ENCODE peak calls at places on chromosome 18, in eight cellular contexts. One of them, this sample, is unnamed.

GRCh38 chr18:52588916-52589315 is 248.9 kb downstream of the DCC start:
- DNase-seq in fibroblast of lung: peak
- DNase-seq in tibial artery: no peak
- DNase-seq in fibroblast of mammary gland: peak
- DNase-seq in kidney: no peak
- DNase-seq in AG04450: peak
- DNase-seq in HFF-Myc: no peak
- DNase-seq in neural progenitor cell: no peak
- DNase-seq in this sample: no peak

GRCh38 chr18:27862056-27862682 is 314.8 kb downstream of the CDH2 start:
- DNase-seq in tibial artery: no peak
- DNase-seq in HFF-Myc: no peak
- DNase-seq in kidney: no peak
- DNase-seq in fibroblast of mammary gland: no peak
- DNase-seq in AG04450: no peak
- DNase-seq in fibroblast of lung: no peak
- DNase-seq in neural progenitor cell: no peak
- DNase-seq in this sample: no peak

GRCh38 chr18:32637216-32637615 is 135.6 kb downstream of the KLHL14 start:
- DNase-seq in fibroblast of lung: no peak
- DNase-seq in neural progenitor cell: no peak
- DNase-seq in kidney: no peak
- DNase-seq in HFF-Myc: no peak
- DNase-seq in fibroblast of mammary gland: no peak
- DNase-seq in AG04450: no peak
- DNase-seq in tibial artery: no peak
- DNase-seq in this sample: no peak

GRCh38 chr18:7645756-7646155 is 78.6 kb downstream of the PTPRM start:
- DNase-seq in neural progenitor cell: no peak
- DNase-seq in HFF-Myc: no peak
- DNase-seq in fibroblast of lung: peak
- DNase-seq in fibroblast of mammary gland: no peak
- DNase-seq in AG04450: no peak
- DNase-seq in tibial artery: no peak
- DNase-seq in kidney: no peak
- DNase-seq in this sample: peak

GRCh38 chr18:44733069-44733753 is 52.5 kb downstream of the SETBP1 start:
- DNase-seq in AG04450: peak
- DNase-seq in fibroblast of mammary gland: peak
- DNase-seq in fibroblast of lung: peak
- DNase-seq in neural progenitor cell: no peak
- DNase-seq in HFF-Myc: peak
- DNase-seq in tibial artery: peak
- DNase-seq in kidney: no peak
- DNase-seq in this sample: no peak

GRCh38 chr18:848062-848795 is 36.2 kb upstream of the YES1 start:
- DNase-seq in kidney: no peak
- DNase-seq in neural progenitor cell: no peak
- DNase-seq in fibroblast of mammary gland: no peak
- DNase-seq in tibial artery: no peak
- DNase-seq in AG04450: no peak
- DNase-seq in fibroblast of lung: no peak
- DNase-seq in HFF-Myc: no peak
- DNase-seq in this sample: peak

GRCh38 chr18:27061488-27062095 is 123.5 kb downstream of the CHST9 start:
- DNase-seq in fibroblast of lung: no peak
- DNase-seq in neural progenitor cell: no peak
- DNase-seq in AG04450: no peak
- DNase-seq in HFF-Myc: no peak
- DNase-seq in fibroblast of mammary gland: no peak
- DNase-seq in tibial artery: no peak
- DNase-seq in kidney: no peak
- DNase-seq in this sample: no peak

GRCh38 chr18:39624934-39625333 is 2059.3 kb upstream of the CELF4 start:
- DNase-seq in AG04450: peak
- DNase-seq in HFF-Myc: no peak
- DNase-seq in tibial artery: no peak
- DNase-seq in fibroblast of lung: peak
- DNase-seq in neural progenitor cell: no peak
- DNase-seq in fibroblast of mammary gland: peak
- DNase-seq in kidney: no peak
- DNase-seq in this sample: no peak

GRCh38 chr18:62881509-62882016 is 166.2 kb downstream of the PHLPP1 start:
- DNase-seq in AG04450: peak
- DNase-seq in tibial artery: peak
- DNase-seq in neural progenitor cell: no peak
- DNase-seq in kidney: no peak
- DNase-seq in fibroblast of mammary gland: peak
- DNase-seq in fibroblast of lung: peak
- DNase-seq in HFF-Myc: peak
- DNase-seq in this sample: no peak

GRCh38 chr18:55096261-55097026 is 137.2 kb upstream of the CCDC68 start:
- DNase-seq in kidney: no peak
- DNase-seq in fibroblast of mammary gland: peak
- DNase-seq in fibroblast of lung: peak
- DNase-seq in tibial artery: peak
- DNase-seq in HFF-Myc: peak
- DNase-seq in AG04450: peak
- DNase-seq in neural progenitor cell: peak
- DNase-seq in this sample: no peak

GRCh38 chr18:9762561-9762960 is 54.5 kb downstream of the RAB31 start:
- DNase-seq in kidney: no peak
- DNase-seq in fibroblast of lung: no peak
- DNase-seq in neural progenitor cell: no peak
- DNase-seq in HFF-Myc: no peak
- DNase-seq in fibroblast of mammary gland: no peak
- DNase-seq in tibial artery: no peak
- DNase-seq in AG04450: no peak
- DNase-seq in this sample: no peak

GRCh38 chr18:27615345-27615844 is 430.3 kb upstream of the CHST9 start:
- DNase-seq in neural progenitor cell: no peak
- DNase-seq in fibroblast of mammary gland: no peak
- DNase-seq in tibial artery: no peak
- DNase-seq in kidney: no peak
- DNase-seq in AG04450: no peak
- DNase-seq in HFF-Myc: no peak
- DNase-seq in fibroblast of lung: no peak
- DNase-seq in this sample: no peak

GRCh38 chr18:57427429-57428181 is 7.6 kb upstream of the ONECUT2 start:
- DNase-seq in fibroblast of lung: no peak
- DNase-seq in HFF-Myc: no peak
- DNase-seq in AG04450: no peak
- DNase-seq in kidney: peak
- DNase-seq in neural progenitor cell: peak
- DNase-seq in fibroblast of mammary gland: no peak
- DNase-seq in tibial artery: no peak
- DNase-seq in this sample: no peak

GRCh38 chr18:58682429-58683069 is 11.3 kb downstream of the MALT1 start:
- DNase-seq in fibroblast of lung: peak
- DNase-seq in kidney: peak
- DNase-seq in tibial artery: peak
- DNase-seq in neural progenitor cell: no peak
- DNase-seq in AG04450: peak
- DNase-seq in HFF-Myc: peak
- DNase-seq in fibroblast of mammary gland: peak
- DNase-seq in this sample: peak

GRCh38 chr18:25923193-25923592 is 167.2 kb downstream of the SS18 start:
- DNase-seq in fibroblast of mammary gland: no peak
- DNase-seq in AG04450: no peak
- DNase-seq in tibial artery: no peak
- DNase-seq in fibroblast of lung: no peak
- DNase-seq in neural progenitor cell: no peak
- DNase-seq in HFF-Myc: no peak
- DNase-seq in kidney: no peak
- DNase-seq in this sample: no peak

GRCh38 chr18:25927830-25928229 is 162.6 kb downstream of the SS18 start:
- DNase-seq in kidney: no peak
- DNase-seq in fibroblast of lung: no peak
- DNase-seq in tibial artery: no peak
- DNase-seq in fibroblast of mammary gland: no peak
- DNase-seq in neural progenitor cell: no peak
- DNase-seq in HFF-Myc: no peak
- DNase-seq in AG04450: no peak
- DNase-seq in this sample: no peak

GRCh38 chr18:25915907-25916306 is 174.5 kb downstream of the SS18 start:
- DNase-seq in neural progenitor cell: no peak
- DNase-seq in fibroblast of mammary gland: no peak
- DNase-seq in AG04450: no peak
- DNase-seq in kidney: no peak
- DNase-seq in tibial artery: no peak
- DNase-seq in fibroblast of lung: no peak
- DNase-seq in HFF-Myc: no peak
- DNase-seq in this sample: no peak

GRCh38 chr18:25921677-25922421 is 168.6 kb downstream of the SS18 start:
- DNase-seq in neural progenitor cell: peak
- DNase-seq in tibial artery: no peak
- DNase-seq in kidney: no peak
- DNase-seq in fibroblast of mammary gland: peak
- DNase-seq in HFF-Myc: no peak
- DNase-seq in AG04450: no peak
- DNase-seq in fibroblast of lung: peak
- DNase-seq in this sample: no peak
- TF ChIP-seq CTCF in neural progenitor cell: peak
- TF ChIP-seq CTCF in tibial artery: no peak
- TF ChIP-seq CTCF in kidney: peak
- TF ChIP-seq CTCF in fibroblast of mammary gland: peak
- TF ChIP-seq CTCF in HFF-Myc: peak
- TF ChIP-seq CTCF in AG04450: peak
- TF ChIP-seq CTCF in fibroblast of lung: peak
- TF ChIP-seq CTCF in this sample: peak

GRCh38 chr18:50401334-50401733 is 26.5 kb downstream of the SKA1 start:
- DNase-seq in HFF-Myc: no peak
- DNase-seq in AG04450: no peak
- DNase-seq in fibroblast of mammary gland: no peak
- DNase-seq in neural progenitor cell: no peak
- DNase-seq in kidney: no peak
- DNase-seq in tibial artery: no peak
- DNase-seq in fibroblast of lung: no peak
- DNase-seq in this sample: no peak
- H3K4me3 ChIP-seq in HFF-Myc: no peak
- H3K4me3 ChIP-seq in AG04450: no peak
- H3K4me3 ChIP-seq in fibroblast of mammary gland: no peak
- H3K4me3 ChIP-seq in neural progenitor cell: no peak
- H3K4me3 ChIP-seq in kidney: no peak
- H3K4me3 ChIP-seq in tibial artery: no peak
- H3K4me3 ChIP-seq in fibroblast of lung: no peak
- H3K4me3 ChIP-seq in this sample: no peak

DNA sequence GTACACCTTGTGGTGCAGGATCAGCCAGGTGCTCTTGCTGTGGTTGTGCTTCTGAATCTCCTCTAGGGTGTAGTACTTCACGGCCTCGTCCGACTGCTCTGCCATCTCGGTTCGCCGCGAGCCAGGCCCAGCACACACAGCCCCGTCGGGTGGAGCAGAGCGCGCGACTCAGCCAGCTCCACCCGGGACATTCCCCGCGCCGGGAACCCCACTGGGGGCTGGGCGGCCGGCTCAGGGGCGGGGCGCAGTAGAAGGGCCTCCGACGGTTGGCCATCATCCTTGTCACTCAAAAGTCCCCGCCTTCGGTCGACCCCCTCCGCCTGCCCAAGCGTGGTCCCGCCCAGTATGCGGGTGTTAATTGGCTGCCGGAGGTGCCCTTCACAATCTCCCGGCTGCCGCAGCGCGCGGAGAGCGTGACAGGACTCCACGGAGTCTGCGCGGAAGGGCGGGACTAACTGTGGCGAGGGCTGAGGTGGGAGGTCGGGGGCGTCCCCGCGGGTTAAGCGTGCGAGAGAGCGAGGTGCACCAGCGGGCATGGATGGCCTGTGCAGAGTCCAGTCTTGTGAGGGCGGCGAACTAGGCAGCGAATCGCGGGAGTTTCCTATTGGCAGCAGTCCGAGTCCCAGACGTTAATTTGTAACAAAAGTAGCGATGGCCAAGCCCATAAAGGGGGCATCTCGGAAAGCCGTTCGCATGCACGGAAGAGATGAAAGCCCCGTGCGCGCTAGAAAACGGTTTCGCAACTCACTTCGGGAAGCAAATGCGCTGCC is at the start of gene CYB5A:
- DNase-seq in AG04450: peak
- DNase-seq in fibroblast of mammary gland: peak
- DNase-seq in tibial artery: peak
- DNase-seq in kidney: peak
- DNase-seq in neural progenitor cell: peak
- DNase-seq in fibroblast of lung: peak
- DNase-seq in HFF-Myc: peak
- DNase-seq in this sample: peak
- TF ChIP-seq CTCF in AG04450: peak
- TF ChIP-seq CTCF in fibroblast of mammary gland: peak
- TF ChIP-seq CTCF in tibial artery: peak
- TF ChIP-seq CTCF in kidney: no peak
- TF ChIP-seq CTCF in neural progenitor cell: peak
- TF ChIP-seq CTCF in fibroblast of lung: no peak
- TF ChIP-seq CTCF in HFF-Myc: no peak
- TF ChIP-seq CTCF in this sample: no peak

GRCh38 chr18:13271512-13271911 is 53.0 kb downstream of the LDLRAD4 start:
- DNase-seq in HFF-Myc: no peak
- DNase-seq in fibroblast of lung: no peak
- DNase-seq in fibroblast of mammary gland: no peak
- DNase-seq in neural progenitor cell: no peak
- DNase-seq in AG04450: no peak
- DNase-seq in kidney: no peak
- DNase-seq in tibial artery: no peak
- DNase-seq in this sample: no peak

GRCh38 chr18:13273800-13274199 is 55.2 kb downstream of the LDLRAD4 start:
- DNase-seq in fibroblast of lung: no peak
- DNase-seq in kidney: no peak
- DNase-seq in AG04450: no peak
- DNase-seq in tibial artery: no peak
- DNase-seq in fibroblast of mammary gland: no peak
- DNase-seq in neural progenitor cell: no peak
- DNase-seq in HFF-Myc: no peak
- DNase-seq in this sample: no peak

GRCh38 chr18:13275075-13275474 is 56.5 kb downstream of the LDLRAD4 start:
- DNase-seq in neural progenitor cell: no peak
- DNase-seq in fibroblast of mammary gland: no peak
- DNase-seq in fibroblast of lung: no peak
- DNase-seq in AG04450: no peak
- DNase-seq in tibial artery: no peak
- DNase-seq in kidney: no peak
- DNase-seq in HFF-Myc: no peak
- DNase-seq in this sample: no peak

GRCh38 chr18:13270279-13270911 is 51.8 kb downstream of the LDLRAD4 start:
- DNase-seq in kidney: no peak
- DNase-seq in tibial artery: no peak
- DNase-seq in AG04450: no peak
- DNase-seq in fibroblast of lung: no peak
- DNase-seq in fibroblast of mammary gland: no peak
- DNase-seq in HFF-Myc: no peak
- DNase-seq in neural progenitor cell: no peak
- DNase-seq in this sample: no peak

DNA sequence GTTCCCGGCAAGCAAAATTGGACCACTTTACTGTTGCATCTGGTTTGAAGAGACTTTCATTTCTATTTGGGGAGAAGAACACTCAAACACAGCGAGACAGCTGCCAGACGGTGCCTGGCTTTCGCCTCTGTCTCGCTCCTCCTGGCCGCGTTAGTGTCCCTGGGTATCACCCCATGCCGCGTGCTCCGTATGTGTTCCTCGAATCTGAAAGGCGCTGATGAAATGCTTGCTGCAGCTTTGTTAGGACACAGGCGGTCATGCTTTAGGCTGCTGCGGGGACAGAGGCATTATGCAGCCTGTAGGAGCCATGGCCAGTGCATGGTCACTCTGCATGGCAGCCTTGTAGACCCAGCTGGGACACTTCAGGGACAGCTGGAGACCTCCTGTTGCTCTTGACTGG is 53.9 kb downstream of the LDLRAD4 start:
- DNase-seq in neural progenitor cell: no peak
- DNase-seq in fibroblast of mammary gland: no peak
- DNase-seq in fibroblast of lung: no peak
- DNase-seq in AG04450: no peak
- DNase-seq in kidney: peak
- DNase-seq in HFF-Myc: no peak
- DNase-seq in tibial artery: no peak
- DNase-seq in this sample: no peak
- H3K4me3 ChIP-seq in neural progenitor cell: no peak
- H3K4me3 ChIP-seq in fibroblast of mammary gland: no peak
- H3K4me3 ChIP-seq in fibroblast of lung: no peak
- H3K4me3 ChIP-seq in AG04450: no peak
- H3K4me3 ChIP-seq in kidney: no peak
- H3K4me3 ChIP-seq in HFF-Myc: no peak
- H3K4me3 ChIP-seq in tibial artery: no peak
- H3K4me3 ChIP-seq in this sample: no peak

This sample was measured in pancreas.